ENCODE peak calls at places on chromosomes 6 and 20, in nine cellular contexts. One of them, this sample, is unnamed.

GRCh38 chr6:5128351-5128750 is 43.2 kb downstream of the PPP1R3G start:
- DNase-seq in GM12878: no peak
- DNase-seq in transverse colon: no peak
- DNase-seq in pancreas: no peak
- DNase-seq in A549: no peak
- DNase-seq in cardiac muscle cell: no peak
- DNase-seq in PC-3: no peak
- DNase-seq in right lobe of liver: no peak
- DNase-seq in AG04450: no peak
- DNase-seq in this sample: no peak

GRCh38 chr6:40661726-40662125 is 74.6 kb upstream of the LRFN2 start:
- DNase-seq in GM12878: no peak
- DNase-seq in transverse colon: no peak
- DNase-seq in pancreas: no peak
- DNase-seq in A549: no peak
- DNase-seq in cardiac muscle cell: no peak
- DNase-seq in PC-3: no peak
- DNase-seq in right lobe of liver: no peak
- DNase-seq in AG04450: no peak
- DNase-seq in this sample: no peak

GRCh38 chr6:142686719-142686996 is 258.3 kb downstream of the HIVEP2 start:
- DNase-seq in GM12878: no peak
- DNase-seq in transverse colon: no peak
- DNase-seq in pancreas: no peak
- DNase-seq in A549: no peak
- DNase-seq in cardiac muscle cell: no peak
- DNase-seq in PC-3: no peak
- DNase-seq in right lobe of liver: no peak
- DNase-seq in AG04450: no peak
- DNase-seq in this sample: no peak

GRCh38 chr20:56422131-56422823 is 10.2 kb downstream of the CASS4 start:
- DNase-seq in GM12878: no peak
- DNase-seq in transverse colon: no peak
- DNase-seq in pancreas: no peak
- DNase-seq in A549: peak
- DNase-seq in cardiac muscle cell: peak
- DNase-seq in PC-3: peak
- DNase-seq in right lobe of liver: no peak
- DNase-seq in AG04450: peak
- DNase-seq in this sample: no peak

GRCh38 chr6:149864578-149865535 is 698 bp upstream of the LRP11 start:
- DNase-seq in GM12878: no peak
- DNase-seq in transverse colon: no peak
- DNase-seq in pancreas: no peak
- DNase-seq in A549: peak
- DNase-seq in cardiac muscle cell: peak
- DNase-seq in PC-3: peak
- DNase-seq in right lobe of liver: no peak
- DNase-seq in AG04450: no peak
- DNase-seq in this sample: no peak

GRCh38 chr20:48728042-48728837 is 99.6 kb downstream of the PREX1 start:
- DNase-seq in GM12878: no peak
- DNase-seq in transverse colon: no peak
- DNase-seq in pancreas: no peak
- DNase-seq in A549: no peak
- DNase-seq in cardiac muscle cell: no peak
- DNase-seq in PC-3: no peak
- DNase-seq in right lobe of liver: no peak
- DNase-seq in AG04450: no peak
- DNase-seq in this sample: no peak

GRCh38 chr6:13354331-13355042 is 26.1 kb upstream of the TBC1D7 start:
- DNase-seq in GM12878: no peak
- DNase-seq in transverse colon: no peak
- DNase-seq in pancreas: no peak
- DNase-seq in A549: no peak
- DNase-seq in cardiac muscle cell: peak
- DNase-seq in PC-3: peak
- DNase-seq in right lobe of liver: no peak
- DNase-seq in AG04450: peak
- DNase-seq in this sample: no peak

GRCh38 chr6:97524846-97525245 is 241.8 kb upstream of the MMS22L start:
- DNase-seq in GM12878: no peak
- DNase-seq in transverse colon: no peak
- DNase-seq in pancreas: no peak
- DNase-seq in A549: no peak
- DNase-seq in cardiac muscle cell: no peak
- DNase-seq in PC-3: peak
- DNase-seq in right lobe of liver: no peak
- DNase-seq in AG04450: no peak
- DNase-seq in this sample: no peak

GRCh38 chr20:3572151-3572550 is 91.0 kb downstream of the GFRA4 start:
- DNase-seq in GM12878: no peak
- DNase-seq in transverse colon: no peak
- DNase-seq in pancreas: no peak
- DNase-seq in A549: no peak
- DNase-seq in cardiac muscle cell: peak
- DNase-seq in PC-3: no peak
- DNase-seq in right lobe of liver: no peak
- DNase-seq in AG04450: no peak
- DNase-seq in this sample: no peak

GRCh38 chr20:11249239-11249638 is 575.4 kb upstream of the JAG1 start:
- DNase-seq in GM12878: no peak
- DNase-seq in transverse colon: no peak
- DNase-seq in pancreas: no peak
- DNase-seq in A549: no peak
- DNase-seq in cardiac muscle cell: no peak
- DNase-seq in PC-3: no peak
- DNase-seq in right lobe of liver: no peak
- DNase-seq in AG04450: no peak
- DNase-seq in this sample: no peak

GRCh38 chr6:158377866-158378265 is 65.6 kb downstream of the TULP4 start:
- DNase-seq in GM12878: no peak
- DNase-seq in transverse colon: no peak
- DNase-seq in pancreas: no peak
- DNase-seq in A549: no peak
- DNase-seq in cardiac muscle cell: no peak
- DNase-seq in PC-3: no peak
- DNase-seq in right lobe of liver: no peak
- DNase-seq in AG04450: peak
- DNase-seq in this sample: no peak

GRCh38 chr6:149323353-149323752 is 5.8 kb downstream of the TAB2 start:
- DNase-seq in GM12878: no peak
- DNase-seq in transverse colon: no peak
- DNase-seq in pancreas: no peak
- DNase-seq in A549: no peak
- DNase-seq in cardiac muscle cell: no peak
- DNase-seq in PC-3: no peak
- DNase-seq in right lobe of liver: no peak
- DNase-seq in AG04450: no peak
- DNase-seq in this sample: no peak

GRCh38 chr20:44911264-44911921 is 1.5 kb downstream of the PABPC1L start:
- DNase-seq in GM12878: no peak
- DNase-seq in transverse colon: peak
- DNase-seq in pancreas: peak
- DNase-seq in A549: peak
- DNase-seq in cardiac muscle cell: peak
- DNase-seq in PC-3: peak
- DNase-seq in right lobe of liver: peak
- DNase-seq in AG04450: no peak
- DNase-seq in this sample: no peak

GRCh38 chr20:1664911-1665310 is 7.3 kb upstream of the SIRPG start:
- DNase-seq in GM12878: peak
- DNase-seq in transverse colon: peak
- DNase-seq in pancreas: no peak
- DNase-seq in A549: no peak
- DNase-seq in cardiac muscle cell: no peak
- DNase-seq in PC-3: no peak
- DNase-seq in right lobe of liver: no peak
- DNase-seq in AG04450: no peak
- DNase-seq in this sample: no peak

GRCh38 chr20:57170343-57170742 is 96.1 kb downstream of the BMP7 start:
- DNase-seq in GM12878: no peak
- DNase-seq in transverse colon: no peak
- DNase-seq in pancreas: no peak
- DNase-seq in A549: no peak
- DNase-seq in cardiac muscle cell: no peak
- DNase-seq in PC-3: no peak
- DNase-seq in right lobe of liver: no peak
- DNase-seq in AG04450: no peak
- DNase-seq in this sample: no peak

GRCh38 chr20:56995635-56996075 is 270.8 kb downstream of the BMP7 start:
- DNase-seq in GM12878: no peak
- DNase-seq in transverse colon: no peak
- DNase-seq in pancreas: no peak
- DNase-seq in A549: peak
- DNase-seq in cardiac muscle cell: peak
- DNase-seq in PC-3: peak
- DNase-seq in right lobe of liver: peak
- DNase-seq in AG04450: no peak
- DNase-seq in this sample: no peak

GRCh38 chr20:21182832-21183563 is 57.1 kb downstream of the KIZ start:
- DNase-seq in GM12878: no peak
- DNase-seq in transverse colon: peak
- DNase-seq in pancreas: no peak
- DNase-seq in A549: no peak
- DNase-seq in cardiac muscle cell: peak
- DNase-seq in PC-3: peak
- DNase-seq in right lobe of liver: no peak
- DNase-seq in AG04450: peak
- DNase-seq in this sample: peak

GRCh38 chr20:63005862-63006564 is 751 bp downstream of the BHLHE23 start:
- DNase-seq in GM12878: no peak
- DNase-seq in transverse colon: no peak
- DNase-seq in pancreas: no peak
- DNase-seq in A549: no peak
- DNase-seq in cardiac muscle cell: peak
- DNase-seq in PC-3: no peak
- DNase-seq in right lobe of liver: no peak
- DNase-seq in AG04450: no peak
- DNase-seq in this sample: no peak

GRCh38 chr6:24926639-24927038 is 9.1 kb downstream of the RIPOR2 start:
- DNase-seq in GM12878: no peak
- DNase-seq in transverse colon: no peak
- DNase-seq in pancreas: no peak
- DNase-seq in A549: no peak
- DNase-seq in cardiac muscle cell: no peak
- DNase-seq in PC-3: no peak
- DNase-seq in right lobe of liver: no peak
- DNase-seq in AG04450: no peak
- DNase-seq in this sample: no peak
- H3K4me3 ChIP-seq in GM12878: no peak
- H3K4me3 ChIP-seq in transverse colon: no peak
- H3K4me3 ChIP-seq in pancreas: no peak
- H3K4me3 ChIP-seq in A549: no peak
- H3K4me3 ChIP-seq in cardiac muscle cell: no peak
- H3K4me3 ChIP-seq in PC-3: no peak
- H3K4me3 ChIP-seq in right lobe of liver: no peak
- H3K4me3 ChIP-seq in AG04450: no peak
- H3K4me3 ChIP-seq in this sample: no peak

GRCh38 chr6:96468681-96469224 is 52.9 kb upstream of the UFL1 start:
- DNase-seq in GM12878: no peak
- DNase-seq in transverse colon: peak
- DNase-seq in pancreas: peak
- DNase-seq in A549: no peak
- DNase-seq in cardiac muscle cell: no peak
- DNase-seq in PC-3: peak
- DNase-seq in right lobe of liver: no peak
- DNase-seq in AG04450: no peak
- DNase-seq in this sample: no peak
- TF ChIP-seq CTCF in GM12878: no peak
- TF ChIP-seq CTCF in transverse colon: no peak
- TF ChIP-seq CTCF in pancreas: no peak
- TF ChIP-seq CTCF in A549: peak
- TF ChIP-seq CTCF in cardiac muscle cell: no peak
- TF ChIP-seq CTCF in PC-3: peak
- TF ChIP-seq CTCF in right lobe of liver: no peak
- TF ChIP-seq CTCF in AG04450: no peak
- TF ChIP-seq CTCF in this sample: no peak

DNA sequence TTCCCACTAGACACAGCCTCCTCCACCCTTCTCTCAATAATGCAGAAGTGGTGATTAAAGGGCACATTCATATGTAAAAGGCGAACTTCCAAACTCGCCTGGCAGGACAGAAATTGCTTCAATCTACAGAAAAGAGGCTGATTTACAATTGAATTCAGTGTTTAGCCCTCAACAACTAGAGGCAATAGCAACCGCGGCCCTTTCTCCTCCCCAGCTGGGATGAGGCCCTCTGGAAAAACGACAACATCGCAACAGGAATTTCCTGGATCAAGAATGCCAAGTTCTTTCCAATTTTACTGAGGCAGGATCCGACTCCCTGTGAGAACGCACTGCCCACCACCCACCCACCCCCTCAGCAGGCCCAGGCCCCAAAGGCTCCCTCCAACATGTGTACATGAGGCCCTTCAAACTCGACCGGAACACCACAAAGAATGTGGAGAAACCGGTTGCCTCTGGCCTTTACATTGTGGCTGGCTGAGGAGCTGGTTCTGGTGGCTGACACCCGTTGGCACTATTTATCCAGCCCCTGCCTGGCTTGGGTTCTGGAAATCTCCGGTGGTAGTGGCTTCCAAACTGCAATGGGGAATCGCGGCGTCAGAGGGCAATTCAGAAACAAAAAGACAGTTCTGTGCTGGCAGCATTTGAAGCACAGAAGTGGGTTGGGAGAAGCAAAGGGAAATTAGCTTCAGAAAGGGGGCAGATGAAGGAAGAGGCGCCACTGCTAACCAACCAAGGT is 36.8 kb downstream of the ZMYND8 start:
- DNase-seq in GM12878: no peak
- DNase-seq in transverse colon: peak
- DNase-seq in pancreas: peak
- DNase-seq in A549: no peak
- DNase-seq in cardiac muscle cell: peak
- DNase-seq in PC-3: peak
- DNase-seq in right lobe of liver: no peak
- DNase-seq in AG04450: no peak
- DNase-seq in this sample: no peak
- H3K4me3 ChIP-seq in GM12878: no peak
- H3K4me3 ChIP-seq in transverse colon: peak
- H3K4me3 ChIP-seq in pancreas: peak
- H3K4me3 ChIP-seq in A549: no peak
- H3K4me3 ChIP-seq in cardiac muscle cell: no peak
- H3K4me3 ChIP-seq in PC-3: peak
- H3K4me3 ChIP-seq in right lobe of liver: no peak
- H3K4me3 ChIP-seq in AG04450: peak
- H3K4me3 ChIP-seq in this sample: no peak

DNA sequence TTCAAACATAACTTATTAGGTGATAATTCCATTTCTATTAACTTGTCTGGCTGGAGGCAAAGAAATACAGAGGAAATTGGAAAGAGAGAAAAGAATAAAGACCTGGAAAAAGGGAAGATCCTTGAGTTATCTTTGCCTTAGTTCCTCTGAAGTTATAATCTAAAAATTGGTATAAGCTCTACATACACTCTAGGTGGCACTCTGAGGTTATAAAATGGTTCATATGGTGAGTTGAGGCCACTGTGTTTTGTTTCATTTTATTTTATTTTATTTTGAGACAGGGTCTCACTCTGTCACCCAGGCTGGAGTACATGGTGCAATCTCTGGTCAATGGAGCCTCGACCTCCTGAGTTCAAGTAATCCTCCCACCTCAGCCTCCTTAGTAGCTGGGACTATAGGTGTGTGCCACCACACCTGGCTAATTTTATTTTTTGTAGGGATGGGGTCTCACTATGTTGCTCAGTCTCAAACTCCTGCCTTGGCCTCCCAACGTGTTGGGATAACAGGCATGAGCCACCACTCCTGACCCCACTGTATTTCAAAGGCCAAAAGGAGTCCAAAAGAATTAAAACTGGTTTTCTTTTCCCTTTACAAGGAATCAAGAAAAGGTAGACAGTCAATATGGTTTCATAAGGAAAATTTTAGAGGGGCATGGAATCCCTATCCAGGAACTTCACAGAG is 19.4 kb downstream of the GPX6 start:
- DNase-seq in GM12878: no peak
- DNase-seq in transverse colon: no peak
- DNase-seq in pancreas: no peak
- DNase-seq in A549: no peak
- DNase-seq in cardiac muscle cell: peak
- DNase-seq in PC-3: peak
- DNase-seq in right lobe of liver: no peak
- DNase-seq in AG04450: no peak
- DNase-seq in this sample: no peak
- TF ChIP-seq CTCF in GM12878: peak
- TF ChIP-seq CTCF in transverse colon: no peak
- TF ChIP-seq CTCF in pancreas: no peak
- TF ChIP-seq CTCF in A549: peak
- TF ChIP-seq CTCF in cardiac muscle cell: peak
- TF ChIP-seq CTCF in PC-3: peak
- TF ChIP-seq CTCF in right lobe of liver: peak
- TF ChIP-seq CTCF in AG04450: no peak
- TF ChIP-seq CTCF in this sample: no peak

This sample was measured in BJ.